ENCODE peak calls at places on chromosomes 11 and 22, in nine cellular contexts. One of them, this sample, is unnamed.

GRCh38 chr22:39374191-39374590 is 24.4 kb downstream of the SYNGR1 start:
- DNase-seq in OCI-LY7: no peak
- DNase-seq in colonic mucosa: no peak
- DNase-seq in sigmoid colon: no peak
- DNase-seq in endodermal cell: peak; percentile 53
- DNase-seq in left ventricle myocardium inferior: no peak
- DNase-seq in lower leg skin: no peak
- DNase-seq in IMR-90: no peak
- DNase-seq in brain microvascular endothelial cell: no peak
- DNase-seq in this sample: no peak

GRCh38 chr22:42724062-42724461 is 3.4 kb upstream of the A4GALT start:
- DNase-seq in left ventricle myocardium inferior: no peak
- DNase-seq in OCI-LY7: no peak
- DNase-seq in IMR-90: no peak
- DNase-seq in lower leg skin: no peak
- DNase-seq in brain microvascular endothelial cell: no peak
- DNase-seq in endodermal cell: no peak
- DNase-seq in sigmoid colon: no peak
- DNase-seq in colonic mucosa: no peak
- DNase-seq in this sample: no peak

GRCh38 chr11:122668562-122669090 is 13.1 kb downstream of the UBASH3B start:
- DNase-seq in IMR-90: peak; percentile 98
- DNase-seq in left ventricle myocardium inferior: no peak
- DNase-seq in colonic mucosa: no peak
- DNase-seq in OCI-LY7: peak; percentile 87
- DNase-seq in sigmoid colon: no peak
- DNase-seq in endodermal cell: no peak
- DNase-seq in lower leg skin: no peak
- DNase-seq in brain microvascular endothelial cell: peak; percentile 63
- DNase-seq in this sample: peak; percentile 91

GRCh38 chr11:88102595-88102929 is 72.7 kb downstream of the RAB38 start:
- DNase-seq in lower leg skin: no peak
- DNase-seq in brain microvascular endothelial cell: no peak
- DNase-seq in IMR-90: no peak
- DNase-seq in sigmoid colon: no peak
- DNase-seq in left ventricle myocardium inferior: no peak
- DNase-seq in colonic mucosa: no peak
- DNase-seq in OCI-LY7: no peak
- DNase-seq in endodermal cell: no peak
- DNase-seq in this sample: no peak

GRCh38 chr11:120561286-120561685 is 49.7 kb downstream of the GRIK4 start:
- DNase-seq in left ventricle myocardium inferior: no peak
- DNase-seq in sigmoid colon: no peak
- DNase-seq in endodermal cell: peak; percentile 37
- DNase-seq in IMR-90: no peak
- DNase-seq in lower leg skin: peak; percentile 57
- DNase-seq in OCI-LY7: no peak
- DNase-seq in colonic mucosa: no peak
- DNase-seq in brain microvascular endothelial cell: no peak
- DNase-seq in this sample: no peak

GRCh38 chr11:111836766-111837165 is 34.6 kb downstream of the ALG9 start:
- DNase-seq in IMR-90: peak; percentile 52
- DNase-seq in lower leg skin: no peak
- DNase-seq in sigmoid colon: no peak
- DNase-seq in left ventricle myocardium inferior: no peak
- DNase-seq in OCI-LY7: no peak
- DNase-seq in brain microvascular endothelial cell: no peak
- DNase-seq in endodermal cell: no peak
- DNase-seq in colonic mucosa: no peak
- DNase-seq in this sample: no peak

GRCh38 chr22:50486561-50487289 is at the start of gene MIOX:
- DNase-seq in colonic mucosa: no peak
- DNase-seq in lower leg skin: no peak
- DNase-seq in endodermal cell: no peak
- DNase-seq in IMR-90: no peak
- DNase-seq in OCI-LY7: no peak
- DNase-seq in left ventricle myocardium inferior: no peak
- DNase-seq in sigmoid colon: no peak
- DNase-seq in brain microvascular endothelial cell: no peak
- DNase-seq in this sample: no peak

GRCh38 chr11:18091731-18092130 is 14.2 kb downstream of the SAAL1 start:
- DNase-seq in IMR-90: peak; percentile 51
- DNase-seq in OCI-LY7: no peak
- DNase-seq in left ventricle myocardium inferior: no peak
- DNase-seq in endodermal cell: no peak
- DNase-seq in sigmoid colon: no peak
- DNase-seq in brain microvascular endothelial cell: no peak
- DNase-seq in colonic mucosa: no peak
- DNase-seq in lower leg skin: no peak
- DNase-seq in this sample: no peak

GRCh38 chr22:49951001-49951677 is 9.4 kb upstream of the PIM3 start:
- DNase-seq in IMR-90: peak; percentile 64
- DNase-seq in lower leg skin: no peak
- DNase-seq in endodermal cell: peak; percentile 57
- DNase-seq in left ventricle myocardium inferior: no peak
- DNase-seq in brain microvascular endothelial cell: no peak
- DNase-seq in OCI-LY7: no peak
- DNase-seq in colonic mucosa: peak; percentile 94
- DNase-seq in sigmoid colon: no peak
- DNase-seq in this sample: no peak

GRCh38 chr11:18671246-18671645 is 27.3 kb upstream of the TMEM86A start:
- DNase-seq in endodermal cell: no peak
- DNase-seq in IMR-90: no peak
- DNase-seq in colonic mucosa: no peak
- DNase-seq in OCI-LY7: no peak
- DNase-seq in brain microvascular endothelial cell: no peak
- DNase-seq in sigmoid colon: no peak
- DNase-seq in lower leg skin: peak; percentile 25
- DNase-seq in left ventricle myocardium inferior: no peak
- DNase-seq in this sample: no peak

GRCh38 chr11:25615076-25615475 is 716.9 kb upstream of the ANO3 start:
- DNase-seq in brain microvascular endothelial cell: no peak
- DNase-seq in lower leg skin: no peak
- DNase-seq in OCI-LY7: no peak
- DNase-seq in endodermal cell: no peak
- DNase-seq in colonic mucosa: no peak
- DNase-seq in sigmoid colon: no peak
- DNase-seq in IMR-90: no peak
- DNase-seq in left ventricle myocardium inferior: no peak
- DNase-seq in this sample: no peak

GRCh38 chr11:69664901-69665300 is 10.3 kb downstream of the LTO1 start:
- DNase-seq in left ventricle myocardium inferior: no peak
- DNase-seq in endodermal cell: no peak
- DNase-seq in colonic mucosa: no peak
- DNase-seq in lower leg skin: peak; percentile 72
- DNase-seq in OCI-LY7: no peak
- DNase-seq in brain microvascular endothelial cell: no peak
- DNase-seq in sigmoid colon: peak; percentile 42
- DNase-seq in IMR-90: no peak
- DNase-seq in this sample: no peak

GRCh38 chr11:103325686-103326069 is 216.5 kb downstream of the DYNC2H1 start:
- DNase-seq in sigmoid colon: no peak
- DNase-seq in endodermal cell: peak; percentile 76
- DNase-seq in colonic mucosa: no peak
- DNase-seq in lower leg skin: no peak
- DNase-seq in left ventricle myocardium inferior: no peak
- DNase-seq in IMR-90: no peak
- DNase-seq in OCI-LY7: no peak
- DNase-seq in brain microvascular endothelial cell: no peak
- DNase-seq in this sample: no peak

GRCh38 chr11:24793479-24793878 is 296.6 kb downstream of the LUZP2 start:
- DNase-seq in IMR-90: peak; percentile 61
- DNase-seq in left ventricle myocardium inferior: no peak
- DNase-seq in endodermal cell: no peak
- DNase-seq in OCI-LY7: no peak
- DNase-seq in sigmoid colon: no peak
- DNase-seq in lower leg skin: no peak
- DNase-seq in colonic mucosa: no peak
- DNase-seq in brain microvascular endothelial cell: peak; percentile 4
- DNase-seq in this sample: no peak

DNA sequence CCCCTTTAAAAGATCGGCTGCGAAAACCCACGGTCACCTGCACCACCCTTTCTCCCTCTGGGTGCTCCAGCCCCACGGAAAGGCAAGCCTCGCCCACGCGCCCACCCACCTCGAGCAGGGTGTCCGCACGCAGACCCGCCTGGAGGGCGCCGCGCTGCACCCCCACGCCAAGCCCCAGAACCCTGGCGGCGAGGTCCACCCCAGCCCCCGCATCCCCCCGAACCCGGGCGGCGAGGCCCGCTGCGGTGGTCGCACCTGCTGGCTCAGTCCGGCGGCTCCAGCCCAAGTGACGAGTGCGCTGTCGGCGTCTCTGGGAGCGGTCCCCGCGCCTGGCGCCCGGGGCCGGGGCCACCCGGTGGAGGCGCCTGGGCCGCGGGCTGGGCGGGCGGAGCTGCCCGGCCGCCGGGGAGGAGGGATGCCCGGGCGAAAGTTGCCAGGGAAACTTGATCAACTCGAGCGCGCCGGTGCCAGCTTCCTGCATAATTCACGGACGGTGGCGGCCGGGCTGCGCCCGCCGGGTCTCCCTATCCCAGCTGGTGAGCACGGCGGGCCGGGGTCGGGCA is 1.1 kb downstream of the SHANK2 start:
- DNase-seq in brain microvascular endothelial cell: no peak
- DNase-seq in IMR-90: no peak
- DNase-seq in left ventricle myocardium inferior: no peak
- DNase-seq in colonic mucosa: no peak
- DNase-seq in lower leg skin: peak; percentile 84
- DNase-seq in OCI-LY7: no peak
- DNase-seq in sigmoid colon: no peak
- DNase-seq in endodermal cell: no peak
- DNase-seq in this sample: no peak
- H3K4me3 ChIP-seq in brain microvascular endothelial cell: no peak overlapping the region
- H3K4me3 ChIP-seq in IMR-90: peak overlapping the region; percentile 62
- H3K4me3 ChIP-seq in left ventricle myocardium inferior: peak overlapping the region; percentile 57
- H3K4me3 ChIP-seq in colonic mucosa: peak overlapping the region; percentile 66
- H3K4me3 ChIP-seq in lower leg skin: peak overlapping the region; percentile 1
- H3K4me3 ChIP-seq in OCI-LY7: no peak overlapping the region
- H3K4me3 ChIP-seq in sigmoid colon: no peak overlapping the region
- H3K4me3 ChIP-seq in endodermal cell: peak overlapping the region; percentile 69
- H3K4me3 ChIP-seq in this sample: no peak overlapping the region

GRCh38 chr22:38327805-38328204 is 10.6 kb upstream of the CSNK1E start:
- DNase-seq in endodermal cell: no peak
- DNase-seq in lower leg skin: no peak
- DNase-seq in IMR-90: peak; percentile 63
- DNase-seq in left ventricle myocardium inferior: no peak
- DNase-seq in sigmoid colon: no peak
- DNase-seq in colonic mucosa: no peak
- DNase-seq in OCI-LY7: no peak
- DNase-seq in brain microvascular endothelial cell: no peak
- DNase-seq in this sample: no peak
- H3K4me3 ChIP-seq in endodermal cell: no peak overlapping the region
- H3K4me3 ChIP-seq in lower leg skin: no peak overlapping the region
- H3K4me3 ChIP-seq in IMR-90: no peak overlapping the region
- H3K4me3 ChIP-seq in left ventricle myocardium inferior: no peak overlapping the region
- H3K4me3 ChIP-seq in sigmoid colon: no peak overlapping the region
- H3K4me3 ChIP-seq in colonic mucosa: no peak overlapping the region
- H3K4me3 ChIP-seq in OCI-LY7: no peak overlapping the region
- H3K4me3 ChIP-seq in brain microvascular endothelial cell: peak overlapping the region; percentile 22
- H3K4me3 ChIP-seq in this sample: no peak overlapping the region

GRCh38 chr11:14500181-14500651 is 605 bp upstream of the COPB1 start:
- DNase-seq in IMR-90: peak; percentile 68
- DNase-seq in endodermal cell: peak; percentile 60
- DNase-seq in OCI-LY7: peak; percentile 71
- DNase-seq in colonic mucosa: peak; percentile 74
- DNase-seq in left ventricle myocardium inferior: peak; percentile 50
- DNase-seq in lower leg skin: no peak
- DNase-seq in brain microvascular endothelial cell: peak; percentile 47
- DNase-seq in sigmoid colon: no peak
- DNase-seq in this sample: peak; percentile 68
- H3K4me3 ChIP-seq in IMR-90: peak overlapping the region; percentile 91
- H3K4me3 ChIP-seq in endodermal cell: peak overlapping the region; percentile 98
- H3K4me3 ChIP-seq in OCI-LY7: peak overlapping the region; percentile 100
- H3K4me3 ChIP-seq in colonic mucosa: peak overlapping the region; percentile 62
- H3K4me3 ChIP-seq in left ventricle myocardium inferior: peak overlapping the region; percentile 83
- H3K4me3 ChIP-seq in lower leg skin: peak overlapping the region; percentile 91
- H3K4me3 ChIP-seq in brain microvascular endothelial cell: peak overlapping the region; percentile 96
- H3K4me3 ChIP-seq in sigmoid colon: peak overlapping the region; percentile 93
- H3K4me3 ChIP-seq in this sample: peak overlapping the region; percentile 81

GRCh38 chr11:68014966-68015447 is 4.9 kb downstream of the ALDH3B1 start:
- DNase-seq in endodermal cell: no peak
- DNase-seq in IMR-90: no peak
- DNase-seq in left ventricle myocardium inferior: no peak
- DNase-seq in lower leg skin: no peak
- DNase-seq in OCI-LY7: no peak
- DNase-seq in brain microvascular endothelial cell: no peak
- DNase-seq in sigmoid colon: no peak
- DNase-seq in colonic mucosa: no peak
- DNase-seq in this sample: no peak

GRCh38 chr11:68013611-68014156 is 3.6 kb downstream of the ALDH3B1 start:
- DNase-seq in colonic mucosa: no peak
- DNase-seq in brain microvascular endothelial cell: no peak
- DNase-seq in IMR-90: no peak
- DNase-seq in endodermal cell: no peak
- DNase-seq in left ventricle myocardium inferior: no peak
- DNase-seq in lower leg skin: no peak
- DNase-seq in OCI-LY7: no peak
- DNase-seq in sigmoid colon: no peak
- DNase-seq in this sample: no peak

GRCh38 chr11:68012843-68013610 is 2.9 kb downstream of the ALDH3B1 start:
- DNase-seq in colonic mucosa: no peak
- DNase-seq in brain microvascular endothelial cell: peak; percentile 94
- DNase-seq in sigmoid colon: no peak
- DNase-seq in left ventricle myocardium inferior: no peak
- DNase-seq in lower leg skin: no peak
- DNase-seq in OCI-LY7: no peak
- DNase-seq in IMR-90: peak; percentile 95
- DNase-seq in endodermal cell: no peak
- DNase-seq in this sample: no peak

GRCh38 chr11:68015467-68015866 is 5.3 kb downstream of the ALDH3B1 start:
- DNase-seq in OCI-LY7: no peak
- DNase-seq in brain microvascular endothelial cell: no peak
- DNase-seq in left ventricle myocardium inferior: no peak
- DNase-seq in colonic mucosa: no peak
- DNase-seq in endodermal cell: no peak
- DNase-seq in IMR-90: no peak
- DNase-seq in lower leg skin: no peak
- DNase-seq in sigmoid colon: no peak
- DNase-seq in this sample: no peak

DNA sequence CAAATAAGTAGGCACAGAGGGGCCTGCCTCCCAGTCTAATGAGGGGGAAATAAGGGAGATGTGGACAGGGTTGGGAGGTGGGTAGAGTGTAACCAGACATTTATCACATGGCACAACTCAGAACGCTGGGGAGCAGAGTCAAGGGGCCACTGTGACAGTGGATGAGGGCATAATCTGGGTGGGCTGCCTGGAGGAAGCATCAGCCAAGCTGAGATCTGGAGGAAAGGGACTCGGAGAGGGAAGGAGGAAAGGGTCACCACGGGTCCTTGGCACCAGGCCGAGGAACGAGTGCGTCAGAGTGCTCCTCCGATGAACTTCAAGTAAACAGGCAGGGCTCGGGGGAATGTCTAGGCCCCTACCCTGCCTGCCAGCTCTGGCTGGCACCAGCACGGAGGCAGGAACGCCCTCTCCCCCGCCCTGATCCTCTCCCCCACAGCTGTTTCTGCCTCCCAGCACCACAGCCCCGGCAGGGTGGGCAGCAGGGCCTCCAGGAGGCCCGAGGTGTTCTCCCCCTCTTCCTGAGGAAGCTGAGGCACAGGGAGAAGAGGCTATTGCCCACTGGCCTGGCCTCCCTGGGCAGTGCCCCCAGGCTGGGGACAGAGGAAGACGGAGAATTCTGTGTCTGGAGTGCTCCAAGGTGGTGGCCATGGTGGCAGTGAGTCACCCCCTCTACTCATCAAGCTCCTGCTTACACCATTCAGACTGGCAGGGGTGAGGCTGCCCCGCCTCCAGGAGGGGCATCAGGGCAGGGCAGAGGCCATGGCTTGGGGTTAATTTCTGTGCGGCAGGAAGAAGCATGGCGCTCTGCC is 4.2 kb downstream of the ALDH3B1 start:
- DNase-seq in colonic mucosa: peak; percentile 80
- DNase-seq in endodermal cell: no peak
- DNase-seq in lower leg skin: peak; percentile 92
- DNase-seq in OCI-LY7: no peak
- DNase-seq in brain microvascular endothelial cell: peak; percentile 77
- DNase-seq in left ventricle myocardium inferior: no peak
- DNase-seq in sigmoid colon: peak; percentile 86
- DNase-seq in IMR-90: peak; percentile 87
- DNase-seq in this sample: no peak
- H3K4me3 ChIP-seq in colonic mucosa: no peak overlapping the region
- H3K4me3 ChIP-seq in endodermal cell: no peak overlapping the region
- H3K4me3 ChIP-seq in lower leg skin: no peak overlapping the region
- H3K4me3 ChIP-seq in OCI-LY7: no peak overlapping the region
- H3K4me3 ChIP-seq in brain microvascular endothelial cell: no peak overlapping the region
- H3K4me3 ChIP-seq in left ventricle myocardium inferior: no peak overlapping the region
- H3K4me3 ChIP-seq in sigmoid colon: no peak overlapping the region
- H3K4me3 ChIP-seq in IMR-90: no peak overlapping the region
- H3K4me3 ChIP-seq in this sample: no peak overlapping the region

This sample was measured in Jurkat, Clone E6-1.